ENCODE peak calls at places on chromosome 1, in nine cellular contexts. One of them, this sample, is unnamed.

GRCh38 chr1:10101929-10102328 is 69.2 kb downstream of the UBE4B start:
- DNase-seq in NCI-H510A: no peak
- DNase-seq in activated naive CD4-positive, alpha-beta T cell treated with Interleukin-2 at 50 U/mL for 16 hours: no peak
- DNase-seq in activated naive CD8-positive, alpha-beta T cell treated with anti-CD3 and anti-CD28 coated beads, Interleukin-2, amount 50 U/mL, for 24 hours: no peak
- DNase-seq in stimulated activated CD4-positive, alpha-beta T cell treated with anti-CD3 and anti-CD28 coated beads, Interleukin-2, amount 100 ng/mL, for 48 hours: no peak
- DNase-seq in astrocyte of the hippocampus: no peak
- DNase-seq in T-helper 17 cell: no peak
- DNase-seq in retina: no peak
- DNase-seq in activated CD4-positive, alpha-beta T cell treated with anti-CD3 and anti-CD28 coated beads, Interleukin-2, amount 50 U/mL, for 24 hours: no peak
- DNase-seq in this sample: no peak

GRCh38 chr1:162364498-162364897 is 12.2 kb downstream of the SPATA46 start:
- DNase-seq in activated CD4-positive, alpha-beta T cell treated with anti-CD3 and anti-CD28 coated beads, Interleukin-2, amount 50 U/mL, for 24 hours: no peak
- DNase-seq in T-helper 17 cell: no peak
- DNase-seq in activated naive CD8-positive, alpha-beta T cell treated with anti-CD3 and anti-CD28 coated beads, Interleukin-2, amount 50 U/mL, for 24 hours: no peak
- DNase-seq in retina: no peak
- DNase-seq in activated naive CD4-positive, alpha-beta T cell treated with Interleukin-2 at 50 U/mL for 16 hours: no peak
- DNase-seq in astrocyte of the hippocampus: peak
- DNase-seq in stimulated activated CD4-positive, alpha-beta T cell treated with anti-CD3 and anti-CD28 coated beads, Interleukin-2, amount 100 ng/mL, for 48 hours: no peak
- DNase-seq in NCI-H510A: no peak
- DNase-seq in this sample: no peak

GRCh38 chr1:53681647-53682368 is 57.2 kb downstream of the GLIS1 start:
- DNase-seq in activated CD4-positive, alpha-beta T cell treated with anti-CD3 and anti-CD28 coated beads, Interleukin-2, amount 50 U/mL, for 24 hours: no peak
- DNase-seq in stimulated activated CD4-positive, alpha-beta T cell treated with anti-CD3 and anti-CD28 coated beads, Interleukin-2, amount 100 ng/mL, for 48 hours: peak
- DNase-seq in activated naive CD4-positive, alpha-beta T cell treated with Interleukin-2 at 50 U/mL for 16 hours: peak
- DNase-seq in NCI-H510A: peak
- DNase-seq in retina: peak
- DNase-seq in activated naive CD8-positive, alpha-beta T cell treated with anti-CD3 and anti-CD28 coated beads, Interleukin-2, amount 50 U/mL, for 24 hours: peak
- DNase-seq in T-helper 17 cell: no peak
- DNase-seq in astrocyte of the hippocampus: peak
- DNase-seq in this sample: peak

GRCh38 chr1:231357831-231358354 is 19.8 kb downstream of the SPRTN start:
- DNase-seq in retina: peak
- DNase-seq in NCI-H510A: no peak
- DNase-seq in activated CD4-positive, alpha-beta T cell treated with anti-CD3 and anti-CD28 coated beads, Interleukin-2, amount 50 U/mL, for 24 hours: no peak
- DNase-seq in astrocyte of the hippocampus: peak
- DNase-seq in activated naive CD4-positive, alpha-beta T cell treated with Interleukin-2 at 50 U/mL for 16 hours: peak
- DNase-seq in T-helper 17 cell: no peak
- DNase-seq in stimulated activated CD4-positive, alpha-beta T cell treated with anti-CD3 and anti-CD28 coated beads, Interleukin-2, amount 100 ng/mL, for 48 hours: no peak
- DNase-seq in activated naive CD8-positive, alpha-beta T cell treated with anti-CD3 and anti-CD28 coated beads, Interleukin-2, amount 50 U/mL, for 24 hours: peak
- DNase-seq in this sample: peak

GRCh38 chr1:158053276-158053675 is 59.8 kb downstream of the KIRREL1 start:
- DNase-seq in activated CD4-positive, alpha-beta T cell treated with anti-CD3 and anti-CD28 coated beads, Interleukin-2, amount 50 U/mL, for 24 hours: no peak
- DNase-seq in stimulated activated CD4-positive, alpha-beta T cell treated with anti-CD3 and anti-CD28 coated beads, Interleukin-2, amount 100 ng/mL, for 48 hours: no peak
- DNase-seq in T-helper 17 cell: no peak
- DNase-seq in astrocyte of the hippocampus: no peak
- DNase-seq in retina: no peak
- DNase-seq in NCI-H510A: no peak
- DNase-seq in activated naive CD8-positive, alpha-beta T cell treated with anti-CD3 and anti-CD28 coated beads, Interleukin-2, amount 50 U/mL, for 24 hours: no peak
- DNase-seq in activated naive CD4-positive, alpha-beta T cell treated with Interleukin-2 at 50 U/mL for 16 hours: no peak
- DNase-seq in this sample: no peak

GRCh38 chr1:26781206-26781825 is 6.4 kb upstream of the PIGV start:
- DNase-seq in astrocyte of the hippocampus: no peak
- DNase-seq in NCI-H510A: no peak
- DNase-seq in stimulated activated CD4-positive, alpha-beta T cell treated with anti-CD3 and anti-CD28 coated beads, Interleukin-2, amount 100 ng/mL, for 48 hours: no peak
- DNase-seq in activated naive CD4-positive, alpha-beta T cell treated with Interleukin-2 at 50 U/mL for 16 hours: no peak
- DNase-seq in activated naive CD8-positive, alpha-beta T cell treated with anti-CD3 and anti-CD28 coated beads, Interleukin-2, amount 50 U/mL, for 24 hours: no peak
- DNase-seq in T-helper 17 cell: no peak
- DNase-seq in activated CD4-positive, alpha-beta T cell treated with anti-CD3 and anti-CD28 coated beads, Interleukin-2, amount 50 U/mL, for 24 hours: no peak
- DNase-seq in retina: no peak
- DNase-seq in this sample: no peak

GRCh38 chr1:182279724-182280506 is 111.7 kb downstream of the GLUL start:
- DNase-seq in stimulated activated CD4-positive, alpha-beta T cell treated with anti-CD3 and anti-CD28 coated beads, Interleukin-2, amount 100 ng/mL, for 48 hours: no peak
- DNase-seq in activated CD4-positive, alpha-beta T cell treated with anti-CD3 and anti-CD28 coated beads, Interleukin-2, amount 50 U/mL, for 24 hours: no peak
- DNase-seq in retina: peak
- DNase-seq in astrocyte of the hippocampus: peak
- DNase-seq in activated naive CD8-positive, alpha-beta T cell treated with anti-CD3 and anti-CD28 coated beads, Interleukin-2, amount 50 U/mL, for 24 hours: no peak
- DNase-seq in T-helper 17 cell: no peak
- DNase-seq in NCI-H510A: peak
- DNase-seq in activated naive CD4-positive, alpha-beta T cell treated with Interleukin-2 at 50 U/mL for 16 hours: no peak
- DNase-seq in this sample: peak

GRCh38 chr1:7581754-7582264 is 189.3 kb upstream of the VAMP3 start:
- DNase-seq in activated naive CD4-positive, alpha-beta T cell treated with Interleukin-2 at 50 U/mL for 16 hours: no peak
- DNase-seq in astrocyte of the hippocampus: no peak
- DNase-seq in retina: no peak
- DNase-seq in activated naive CD8-positive, alpha-beta T cell treated with anti-CD3 and anti-CD28 coated beads, Interleukin-2, amount 50 U/mL, for 24 hours: no peak
- DNase-seq in NCI-H510A: no peak
- DNase-seq in stimulated activated CD4-positive, alpha-beta T cell treated with anti-CD3 and anti-CD28 coated beads, Interleukin-2, amount 100 ng/mL, for 48 hours: no peak
- DNase-seq in activated CD4-positive, alpha-beta T cell treated with anti-CD3 and anti-CD28 coated beads, Interleukin-2, amount 50 U/mL, for 24 hours: no peak
- DNase-seq in T-helper 17 cell: no peak
- DNase-seq in this sample: peak

GRCh38 chr1:43285269-43285986 is at the start of gene C1orf210:
- DNase-seq in NCI-H510A: peak
- DNase-seq in activated naive CD8-positive, alpha-beta T cell treated with anti-CD3 and anti-CD28 coated beads, Interleukin-2, amount 50 U/mL, for 24 hours: no peak
- DNase-seq in T-helper 17 cell: no peak
- DNase-seq in activated naive CD4-positive, alpha-beta T cell treated with Interleukin-2 at 50 U/mL for 16 hours: no peak
- DNase-seq in stimulated activated CD4-positive, alpha-beta T cell treated with anti-CD3 and anti-CD28 coated beads, Interleukin-2, amount 100 ng/mL, for 48 hours: no peak
- DNase-seq in activated CD4-positive, alpha-beta T cell treated with anti-CD3 and anti-CD28 coated beads, Interleukin-2, amount 50 U/mL, for 24 hours: no peak
- DNase-seq in astrocyte of the hippocampus: no peak
- DNase-seq in retina: no peak
- DNase-seq in this sample: no peak

GRCh38 chr1:24186993-24187790 is at the start of gene IFNLR1:
- DNase-seq in activated naive CD8-positive, alpha-beta T cell treated with anti-CD3 and anti-CD28 coated beads, Interleukin-2, amount 50 U/mL, for 24 hours: peak
- DNase-seq in stimulated activated CD4-positive, alpha-beta T cell treated with anti-CD3 and anti-CD28 coated beads, Interleukin-2, amount 100 ng/mL, for 48 hours: peak
- DNase-seq in activated CD4-positive, alpha-beta T cell treated with anti-CD3 and anti-CD28 coated beads, Interleukin-2, amount 50 U/mL, for 24 hours: peak
- DNase-seq in retina: peak
- DNase-seq in activated naive CD4-positive, alpha-beta T cell treated with Interleukin-2 at 50 U/mL for 16 hours: peak
- DNase-seq in T-helper 17 cell: peak
- DNase-seq in NCI-H510A: peak
- DNase-seq in astrocyte of the hippocampus: peak
- DNase-seq in this sample: peak

GRCh38 chr1:10379101-10379620 is 19.7 kb upstream of the PGD start:
- DNase-seq in stimulated activated CD4-positive, alpha-beta T cell treated with anti-CD3 and anti-CD28 coated beads, Interleukin-2, amount 100 ng/mL, for 48 hours: no peak
- DNase-seq in retina: no peak
- DNase-seq in activated CD4-positive, alpha-beta T cell treated with anti-CD3 and anti-CD28 coated beads, Interleukin-2, amount 50 U/mL, for 24 hours: no peak
- DNase-seq in activated naive CD8-positive, alpha-beta T cell treated with anti-CD3 and anti-CD28 coated beads, Interleukin-2, amount 50 U/mL, for 24 hours: no peak
- DNase-seq in astrocyte of the hippocampus: no peak
- DNase-seq in NCI-H510A: no peak
- DNase-seq in activated naive CD4-positive, alpha-beta T cell treated with Interleukin-2 at 50 U/mL for 16 hours: no peak
- DNase-seq in T-helper 17 cell: no peak
- DNase-seq in this sample: no peak

GRCh38 chr1:241702436-241702835 is 50.4 kb downstream of the WDR64 start:
- DNase-seq in astrocyte of the hippocampus: no peak
- DNase-seq in activated naive CD4-positive, alpha-beta T cell treated with Interleukin-2 at 50 U/mL for 16 hours: no peak
- DNase-seq in NCI-H510A: no peak
- DNase-seq in T-helper 17 cell: no peak
- DNase-seq in activated CD4-positive, alpha-beta T cell treated with anti-CD3 and anti-CD28 coated beads, Interleukin-2, amount 50 U/mL, for 24 hours: no peak
- DNase-seq in retina: no peak
- DNase-seq in stimulated activated CD4-positive, alpha-beta T cell treated with anti-CD3 and anti-CD28 coated beads, Interleukin-2, amount 100 ng/mL, for 48 hours: no peak
- DNase-seq in activated naive CD8-positive, alpha-beta T cell treated with anti-CD3 and anti-CD28 coated beads, Interleukin-2, amount 50 U/mL, for 24 hours: no peak
- DNase-seq in this sample: no peak

This sample was measured in testis.